ENCODE peak calls at places on chromosomes 16 and 17, in six cellular contexts. C is NCI-H2227 treated with DMSO at 0.1 percent for 48 hours; S is GM10248; K is AG04450; D is activated naive CD8-positive, alpha-beta T cell treated with anti-CD3 and anti-CD28 coated beads, Interleukin-2, amount 50 U/mL, for 16 hours; W is heart left ventricle. V is an unnamed sample.

GRCh38 chr16:47927330-47927729 is 228.5 kb downstream of the ABCC12 start:
- DNase-seq in C (no peak), S (no peak), K (no peak), D (no peak), W (no peak), V (no peak)

GRCh38 chr16:49183911-49184310 is 97.7 kb downstream of the CBLN1 start:
- DNase-seq in C (no peak), S (peak; percentile 23), K (no peak), D (no peak), W (no peak), V (no peak)

GRCh38 chr17:61635913-61636432 is 45.0 kb upstream of the NACA2 start:
- DNase-seq in C (peak; percentile 24), S (peak; percentile 22), K (peak; percentile 29), D (no peak), W (no peak), V (peak; percentile 1)

GRCh38 chr16:57590654-57591085 is 37.8 kb upstream of the ADGRG1 start:
- DNase-seq in C (no peak), S (no peak), K (no peak), D (no peak), W (peak; percentile 11), V (no peak)

GRCh38 chr17:49588312-49588711 is 12.6 kb downstream of the NXPH3 start:
- DNase-seq in C (no peak), S (no peak), K (no peak), D (no peak), W (no peak), V (no peak)

GRCh38 chr16:88686062-88686438 is 257 bp downstream of the SNAI3 start:
- DNase-seq in C (no peak), S (peak; percentile 53), K (no peak), D (no peak), W (no peak), V (no peak)

GRCh38 chr17:64418506-64419339 is 28.1 kb upstream of the PECAM1 start:
- DNase-seq in C (peak; percentile 78), S (peak; percentile 63), K (peak; percentile 39), D (no peak), W (no peak), V (no peak)

GRCh38 chr16:81101702-81102101 is 5.5 kb upstream of the GCSH start:
- DNase-seq in C (no peak), S (no peak), K (no peak), D (no peak), W (no peak), V (no peak)

GRCh38 chr16:66926171-66926570 is 836 bp upstream of the RRAD start:
- DNase-seq in C (no peak), S (no peak), K (no peak), D (no peak), W (peak; percentile 72), V (no peak)

GRCh38 chr17:16488572-16488997 is 3.4 kb downstream of the LRRC75A start:
- DNase-seq in C (no peak), S (no peak), K (no peak), D (no peak), W (no peak), V (no peak)

GRCh38 chr17:50916708-50917417 is 50.7 kb upstream of the TOB1 start:
- DNase-seq in C (no peak), S (no peak), K (no peak), D (no peak), W (peak; percentile 50), V (no peak)

GRCh38 chr17:59513934-59514841 is 51.2 kb upstream of the DHX40 start:
- DNase-seq in C (peak; percentile 95), S (no peak), K (peak; percentile 8), D (no peak), W (peak; percentile 76), V (no peak)

GRCh38 chr17:62775876-62776275 is 32.2 kb downstream of the MARCHF10 start:
- DNase-seq in C (no peak), S (no peak), K (no peak), D (no peak), W (no peak), V (no peak)

GRCh38 chr17:2056221-2057129 is 1.6 kb downstream of the HIC1 start:
- DNase-seq in C (no peak), S (peak; percentile 50), K (no peak), D (no peak), W (no peak), V (no peak)

GRCh38 chr16:69131167-69131748 is 1.1 kb downstream of the CHTF8 start:
- DNase-seq in C (peak; percentile 65), S (peak; percentile 46), K (no peak), D (no peak), W (peak; percentile 34), V (no peak)